ENCODE peak calls at places on chromosomes 12 and 14, in eight cellular contexts. W is SK-N-DZ, L is left kidney, N is GM19239, S is left ventricle myocardium inferior, F is Daoy, Y is Calu3, K is neural progenitor cell. C is an unnamed sample.

GRCh38 chr14:22300646-22301045 is 288.4 kb downstream of the DAD1 start:
- DNase-seq in W (no peak), L (no peak), N (no peak), S (no peak), F (no peak), Y (no peak), K (no peak), C (no peak)

GRCh38 chr12:115337693-115338543 is 653.9 kb upstream of the TBX3 start:
- DNase-seq in W (no peak), L (no peak), N (no peak), S (peak; percentile 16), F (peak; percentile 87), Y (no peak), K (no peak), C (peak; percentile 8)

GRCh38 chr12:8081228-8081920 is 700 bp upstream of the NECAP1 start:
- DNase-seq in W (no peak), L (peak; percentile 61), N (no peak), S (no peak), F (no peak), Y (peak; percentile 6), K (no peak), C (no peak)

GRCh38 chr12:42936991-42937390 is 347.4 kb upstream of the PRICKLE1 start:
- DNase-seq in W (no peak), L (no peak), N (no peak), S (no peak), F (peak; percentile 41), Y (no peak), K (no peak), C (no peak)

GRCh38 chr14:53432378-53432802 is 279.3 kb upstream of the DDHD1 start:
- DNase-seq in W (peak; percentile 2), L (peak; percentile 82), N (peak; percentile 28), S (no peak), F (peak; percentile 55), Y (peak; percentile 49), K (peak; percentile 71), C (peak; percentile 70)

GRCh38 chr12:8455727-8456360 is at the start of gene CLEC6A:
- DNase-seq in W (no peak), L (no peak), N (no peak), S (no peak), F (no peak), Y (no peak), K (no peak), C (no peak)

GRCh38 chr12:43795716-43796282 is 10.3 kb downstream of the TWF1 start:
- DNase-seq in W (no peak), L (no peak), N (no peak), S (no peak), F (no peak), Y (no peak), K (no peak), C (no peak)

GRCh38 chr12:71141270-71141948 is 16.4 kb downstream of the TSPAN8 start:
- DNase-seq in W (no peak), L (no peak), N (no peak), S (no peak), F (no peak), Y (no peak), K (no peak), C (no peak)

GRCh38 chr14:34041220-34041619 is 90.3 kb upstream of the EGLN3 start:
- DNase-seq in W (no peak), L (no peak), N (no peak), S (no peak), F (no peak), Y (no peak), K (no peak), C (no peak)

GRCh38 chr14:26261368-26262122 is 336.3 kb downstream of the NOVA1 start:
- DNase-seq in W (no peak), L (peak; percentile 12), N (no peak), S (no peak), F (no peak), Y (no peak), K (peak; percentile 73), C (no peak)

GRCh38 chr12:4293299-4293941 is 19.9 kb downstream of the CCND2 start:
- DNase-seq in W (no peak), L (no peak), N (no peak), S (no peak), F (peak; percentile 30), Y (no peak), K (no peak), C (no peak)

GRCh38 chr12:124352839-124353238 is 57.9 kb downstream of the RFLNA start:
- DNase-seq in W (no peak), L (peak; percentile 24), N (no peak), S (peak; percentile 60), F (no peak), Y (peak; percentile 71), K (no peak), C (peak; percentile 42)

GRCh38 chr12:123062682-123063426 is 82.4 kb downstream of the ARL6IP4 start:
- DNase-seq in W (no peak), L (no peak), N (no peak), S (no peak), F (peak; percentile 62), Y (peak; percentile 41), K (no peak), C (peak; percentile 31)

GRCh38 chr14:95291859-95292542 is 27.7 kb downstream of the CLMN start:
- DNase-seq in W (no peak), L (peak; percentile 17), N (no peak), S (peak; percentile 82), F (peak; percentile 90), Y (peak; percentile 83), K (no peak), C (peak; percentile 62)

GRCh38 chr12:12819221-12819620 is 6.1 kb downstream of the DDX47 start:
- DNase-seq in W (no peak), L (no peak), N (no peak), S (no peak), F (peak; percentile 31), Y (no peak), K (no peak), C (no peak)

GRCh38 chr14:21467620-21468019 is 9.1 kb downstream of the RAB2B start:
- DNase-seq in W (no peak), L (no peak), N (no peak), S (no peak), F (no peak), Y (no peak), K (no peak), C (peak; percentile 99)

GRCh38 chr12:116735951-116736599 is 1.8 kb downstream of the SPRING1 start:
- DNase-seq in W (no peak), L (no peak), N (no peak), S (no peak), F (no peak), Y (peak; percentile 77), K (no peak), C (no peak)

GRCh38 chr12:104024348-104024747 is 25.6 kb downstream of the GLT8D2 start:
- DNase-seq in W (no peak), L (no peak), N (no peak), S (no peak), F (no peak), Y (no peak), K (no peak), C (no peak)

GRCh38 chr14:53652068-53652467 is 304.6 kb downstream of the BMP4 start:
- DNase-seq in W (no peak), L (no peak), N (no peak), S (no peak), F (no peak), Y (no peak), K (no peak), C (no peak)

GRCh38 chr12:11853126-11853525 is 203.7 kb downstream of the ETV6 start:
- DNase-seq in W (no peak), L (no peak), N (no peak), S (no peak), F (no peak), Y (no peak), K (no peak), C (no peak)

GRCh38 chr14:67665886-67666285 is 8.5 kb downstream of the VTI1B start:
- DNase-seq in W (no peak), L (no peak), N (no peak), S (no peak), F (no peak), Y (no peak), K (no peak), C (no peak)

GRCh38 chr12:124829008-124829707 is 34.5 kb downstream of the SCARB1 start:
- DNase-seq in W (peak; percentile 75), L (peak; percentile 56), N (no peak), S (no peak), F (peak; percentile 68), Y (peak; percentile 60), K (no peak), C (no peak)

GRCh38 chr12:50618864-50619609 is 114.3 kb downstream of the DIP2B start:
- DNase-seq in W (no peak), L (no peak), N (no peak), S (no peak), F (peak; percentile 82), Y (peak; percentile 38), K (no peak), C (no peak)

GRCh38 chr14:87131879-87132278 is 861.1 kb downstream of the GALC start:
- DNase-seq in W (peak; percentile 36), L (peak; percentile 63), N (no peak), S (no peak), F (peak; percentile 42), Y (no peak), K (no peak), C (no peak)

GRCh38 chr12:54215990-54216579 is 27.3 kb upstream of the SMUG1 start:
- DNase-seq in W (no peak), L (peak; percentile 74), N (no peak), S (peak; percentile 19), F (peak; percentile 63), Y (peak; percentile 24), K (no peak), C (no peak)

GRCh38 chr14:21268612-21269251 is 510 bp downstream of the HNRNPC start:
- DNase-seq in W (peak; percentile 52), L (peak; percentile 83), N (no peak), S (no peak), F (peak; percentile 59), Y (peak; percentile 25), K (peak; percentile 71), C (peak; percentile 53)

GRCh38 chr12:67457136-67457535 is 188.0 kb downstream of the CAND1 start:
- DNase-seq in W (no peak), L (no peak), N (no peak), S (no peak), F (no peak), Y (no peak), K (no peak), C (no peak)

GRCh38 chr14:55454264-55455151 is 14.1 kb upstream of the TBPL2 start:
- DNase-seq in W (peak; percentile 91), L (peak; percentile 67), N (no peak), S (no peak), F (peak; percentile 89), Y (peak; percentile 41), K (peak; percentile 16), C (peak; percentile 81)

GRCh38 chr12:121494093-121494787 is 86.6 kb downstream of the KDM2B start:
- DNase-seq in W (peak; percentile 37), L (peak; percentile 65), N (no peak), S (peak; percentile 37), F (peak; percentile 46), Y (peak; percentile 68), K (peak; percentile 66), C (peak; percentile 31)

GRCh38 chr12:126982707-126983106 is 1284.3 kb upstream of the TMEM132C start:
- DNase-seq in W (no peak), L (no peak), N (no peak), S (no peak), F (no peak), Y (no peak), K (no peak), C (no peak)

GRCh38 chr12:52203126-52203921 is 11.5 kb upstream of the KRT80 start:
- DNase-seq in W (no peak), L (peak; percentile 90), N (no peak), S (peak; percentile 42), F (peak; percentile 96), Y (peak; percentile 66), K (peak; percentile 31), C (no peak)

GRCh38 chr14:91464615-91465205 is 45.4 kb downstream of the PPP4R3A start:
- DNase-seq in W (no peak), L (no peak), N (no peak), S (no peak), F (no peak), Y (no peak), K (peak; percentile 66), C (no peak)

GRCh38 chr12:15118946-15119345 is 102.3 kb downstream of the RERG start:
- DNase-seq in W (no peak), L (peak; percentile 3), N (no peak), S (no peak), F (no peak), Y (no peak), K (no peak), C (no peak)

GRCh38 chr12:114425031-114425626 is 19.2 kb upstream of the TBX5 start:
- DNase-seq in W (no peak), L (no peak), N (no peak), S (no peak), F (no peak), Y (no peak), K (no peak), C (no peak)

C was measured in endothelial cell of umbilical vein.